ENCODE peak calls at places on chromosomes 5 and 9, in eight cellular contexts. D is Panc1; O is CD8-positive, alpha-beta T cell; V is mesendoderm; H is Karpas-422; W is upper lobe of left lung; G is colonic mucosa; R is GM23338. Y is an unnamed sample.
A peak's percentile ranks its signal among the peaks of the same experiment; 100 is the strongest.

GRCh38 chr9:89600831-89601230 is 4.0 kb upstream of the GADD45G start:
- DNase-seq in D (no peak), H (no peak), R (no peak), O (no peak), G (no peak), V (no peak), W (no peak), Y (no peak)

GRCh38 chr5:61306531-61307195 is 25.4 kb upstream of the ZSWIM6 start:
- DNase-seq in V (peak; percentile 79), O (no peak), W (no peak), G (no peak), D (no peak), H (no peak), R (no peak), Y (no peak)

GRCh38 chr5:6504677-6505414 is 56.2 kb downstream of the UBE2QL1 start:
- DNase-seq in D (no peak), O (no peak), H (no peak), V (no peak), G (no peak), R (no peak), W (no peak), Y (peak; percentile 28)

GRCh38 chr5:16457853-16458252 is 7.7 kb downstream of the ZNF622 start:
- DNase-seq in G (no peak), D (no peak), O (no peak), W (no peak), H (no peak), V (no peak), R (no peak), Y (no peak)

GRCh38 chr9:3080951-3081350 is 237.1 kb upstream of the PUM3 start:
- DNase-seq in H (no peak), D (no peak), R (no peak), W (no peak), G (no peak), O (no peak), V (no peak), Y (no peak)

GRCh38 chr5:56900395-56900794 is 9.0 kb upstream of the SETD9 start:
- DNase-seq in H (no peak), V (no peak), O (no peak), G (no peak), R (no peak), D (no peak), W (no peak), Y (no peak)

GRCh38 chr9:126692759-126693427 is 79.2 kb downstream of the LMX1B start:
- DNase-seq in R (no peak), O (no peak), D (no peak), H (no peak), G (no peak), W (no peak), V (no peak), Y (no peak)

GRCh38 chr5:1343931-1344901 is 683 bp downstream of the CLPTM1L start:
- DNase-seq in W (no peak), D (no peak), H (no peak), R (peak; percentile 22), V (peak; percentile 27), G (no peak), O (no peak), Y (peak; percentile 4)

GRCh38 chr9:130682490-130683121 is 11.0 kb upstream of the EXOSC2 start:
- DNase-seq in O (no peak), R (peak; percentile 92), V (peak; percentile 67), G (peak; percentile 82), W (peak; percentile 87), D (no peak), H (peak; percentile 86), Y (peak; percentile 83)

GRCh38 chr9:124873664-124874063 is 11.7 kb downstream of the ARPC5L start:
- DNase-seq in D (no peak), H (no peak), W (no peak), R (no peak), V (no peak), G (no peak), O (no peak), Y (no peak)

GRCh38 chr9:83013261-83013610 is 49.7 kb downstream of the RASEF start:
- DNase-seq in G (no peak), O (no peak), H (peak; percentile 34), R (peak; percentile 28), D (no peak), W (no peak), V (no peak), Y (no peak)

DNA sequence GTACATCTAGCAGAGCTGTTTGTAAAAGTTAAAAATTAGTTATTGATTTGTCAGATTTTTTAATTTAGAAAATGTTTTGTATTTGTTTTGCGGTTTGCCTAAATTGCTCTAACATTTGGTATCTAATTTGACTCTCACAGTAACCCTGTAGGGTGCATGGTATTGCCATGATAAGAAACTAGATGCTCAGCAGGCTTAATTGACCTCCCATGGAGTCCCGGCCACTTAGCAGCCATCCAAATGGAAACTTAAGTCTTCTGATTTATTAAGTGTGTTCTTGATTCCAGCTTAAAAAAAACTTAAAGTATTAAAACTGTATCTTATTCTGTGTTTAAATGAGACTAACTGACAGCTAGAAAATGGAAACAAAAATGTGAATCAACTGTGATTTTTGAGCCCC is 54.5 kb downstream of the CAST start:
- DNase-seq in H (no peak), O (no peak), G (no peak), R (no peak), D (no peak), V (peak; percentile 83), W (no peak), Y (peak; percentile 71)
- H3K4me1 ChIP-seq in H (peaks cover 14% of the 10 kb centered on the region), O (peaks cover 16% of the 10 kb centered on the region), G (peaks cover 19% of the 10 kb centered on the region), R (no peaks in the 10 kb centered on the region), D (peaks cover 6% of the 10 kb centered on the region), V (peaks cover 15% of the 10 kb centered on the region), W (peaks cover 80% of the 10 kb centered on the region), Y (peaks cover 30% of the 10 kb centered on the region)

DNA sequence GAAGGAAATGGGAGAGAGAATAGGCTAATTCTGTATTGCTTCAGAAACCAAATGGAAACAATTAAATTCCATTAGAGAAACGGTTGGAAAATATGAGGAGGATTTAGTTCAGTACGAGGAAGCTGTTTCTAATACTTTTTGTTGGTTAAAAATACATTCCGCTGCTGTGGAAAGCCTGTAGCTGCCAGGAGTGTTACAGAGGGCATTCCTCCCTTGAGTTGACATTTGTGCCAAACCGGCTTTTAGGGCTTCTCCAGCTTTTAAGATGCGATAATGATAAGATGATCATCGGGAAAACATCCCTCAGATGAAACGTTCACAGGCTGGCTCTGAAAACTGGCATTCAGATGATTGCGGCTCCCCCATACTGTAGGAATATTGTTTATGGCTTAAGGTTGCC is 97.9 kb upstream of the ERBIN start:
- DNase-seq in H (no peak), D (no peak), G (no peak), V (no peak), O (no peak), R (no peak), W (no peak), Y (no peak)
- H3K4me3 ChIP-seq in H (no peak overlapping the region), D (no peak overlapping the region), G (no peak overlapping the region), V (no peak overlapping the region), O (no peak overlapping the region), R (no peak overlapping the region), W (no peak overlapping the region), Y (no peak overlapping the region)

GRCh38 chr9:136539427-136540412 is 6.1 kb downstream of the NOTCH1 start:
- DNase-seq in W (peak; percentile 90), V (peak; percentile 79), R (peak; percentile 70), G (peak; percentile 99), H (peak; percentile 76), O (peak; percentile 49), D (no peak), Y (no peak)
- H3K36me3 ChIP-seq in W (no peaks in the 10 kb centered on the region), V (no peaks in the 10 kb centered on the region), R (no peaks in the 10 kb centered on the region), G (no peaks in the 10 kb centered on the region), H (no peaks in the 10 kb centered on the region), O (peaks cover 7% of the 10 kb centered on the region), D (no peaks in the 10 kb centered on the region), Y (no peaks in the 10 kb centered on the region)

GRCh38 chr5:139691275-139691629 is 43.1 kb downstream of the CXXC5 start:
- DNase-seq in V (no peak), O (no peak), H (no peak), R (no peak), D (no peak), W (no peak), G (no peak), Y (no peak)
- H3K4me1 ChIP-seq in V (peaks cover 26% of the 10 kb centered on the region), O (peaks cover 7% of the 10 kb centered on the region), H (peaks cover 19% of the 10 kb centered on the region), R (peaks cover 59% of the 10 kb centered on the region), D (peaks cover 39% of the 10 kb centered on the region), W (peaks cover 25% of the 10 kb centered on the region), G (peaks cover 8% of the 10 kb centered on the region), Y (peaks cover 25% of the 10 kb centered on the region)

GRCh38 chr9:35604578-35605335 is at the start of gene TESK1:
- DNase-seq in G (peak; percentile 83), O (peak; percentile 58), V (peak; percentile 88), W (peak; percentile 97), R (peak; percentile 93), H (peak; percentile 94), D (peak; percentile 18), Y (peak; percentile 79)
- H3K4me3 ChIP-seq in G (peak within 1 kb of the TSS; percentile 78), O (peak within 1 kb of the TSS; percentile 83), V (peak within 1 kb of the TSS; percentile 76), W (peak within 1 kb of the TSS; percentile 92), R (peak within 1 kb of the TSS; percentile 91), H (peak within 1 kb of the TSS; percentile 79), D (peak within 1 kb of the TSS; percentile 76), Y (peak within 1 kb of the TSS; percentile 79)